ENCODE peak calls at places on chromosome 1, in eight cellular contexts. G is hippocampal formation, K is Ammon's horn, C is A549, O is HTR-8/SVneo, L is bronchial epithelial cell, I is NCI-H2029 treated with DMSO at 0.1 percent for 48 hours, N is kidney tubule cell. Q is an unnamed sample.
A peak's percentile ranks its signal among the peaks of the same experiment; 100 is the strongest.

GRCh38 chr1:63704443-63704842 is 69.4 kb upstream of the ROR1 start:
- DNase-seq in G (no peak), K (no peak), C (peak; percentile 74), O (no peak), L (peak; percentile 83), I (no peak), N (peak; percentile 89), Q (no peak)

GRCh38 chr1:30416221-30416820 is 307.1 kb downstream of the MATN1 start:
- DNase-seq in G (no peak), K (no peak), C (no peak), O (no peak), L (no peak), I (no peak), N (no peak), Q (no peak)

GRCh38 chr1:165129568-165130164 is 226.8 kb downstream of the LMX1A start:
- DNase-seq in G (peak; percentile 15), K (peak; percentile 83), C (peak; percentile 61), O (peak; percentile 19), L (peak; percentile 62), I (no peak), N (peak; percentile 78), Q (peak; percentile 90)

GRCh38 chr1:43947890-43948437 is 1.2 kb downstream of the IPO13 start:
- DNase-seq in G (no peak), K (no peak), C (no peak), O (no peak), L (no peak), I (no peak), N (no peak), Q (no peak)

GRCh38 chr1:179808503-179808902 is 65.4 kb downstream of the FAM163A start:
- DNase-seq in G (no peak), K (no peak), C (no peak), O (no peak), L (no peak), I (no peak), N (no peak), Q (no peak)

GRCh38 chr1:33433509-33434362 is 2.8 kb upstream of the PHC2 start:
- DNase-seq in G (no peak), K (peak; percentile 53), C (peak; percentile 68), O (peak; percentile 76), L (peak; percentile 98), I (no peak), N (peak; percentile 99), Q (peak; percentile 29)

GRCh38 chr1:40607921-40608320 is 57.6 kb downstream of the RIMS3 start:
- DNase-seq in G (no peak), K (no peak), C (no peak), O (no peak), L (peak; percentile 28), I (no peak), N (no peak), Q (no peak)

GRCh38 chr1:236421022-236421421 is 26.9 kb downstream of the EDARADD start:
- DNase-seq in G (no peak), K (no peak), C (peak; percentile 91), O (peak; percentile 32), L (peak; percentile 89), I (no peak), N (peak; percentile 52), Q (no peak)

GRCh38 chr1:208132287-208132882 is 111.8 kb downstream of the PLXNA2 start:
- DNase-seq in G (no peak), K (peak; percentile 46), C (peak; percentile 78), O (peak; percentile 83), L (peak; percentile 76), I (peak; percentile 14), N (peak; percentile 73), Q (peak; percentile 61)

GRCh38 chr1:28127617-28128257 is 39.3 kb upstream of the EYA3 start:
- DNase-seq in G (no peak), K (peak; percentile 53), C (no peak), O (no peak), L (no peak), I (no peak), N (no peak), Q (no peak)

GRCh38 chr1:53061123-53061858 is 722 bp upstream of the PODN start:
- DNase-seq in G (no peak), K (no peak), C (no peak), O (no peak), L (no peak), I (no peak), N (no peak), Q (no peak)

GRCh38 chr1:38403667-38404066 is 357.1 kb upstream of the POU3F1 start:
- DNase-seq in G (no peak), K (no peak), C (no peak), O (no peak), L (no peak), I (no peak), N (no peak), Q (no peak)

GRCh38 chr1:206464456-206464964 is 5.8 kb upstream of the IKBKE start:
- DNase-seq in G (peak; percentile 62), K (peak; percentile 65), C (peak; percentile 55), O (no peak), L (peak; percentile 77), I (no peak), N (peak; percentile 72), Q (no peak)